ENCODE peak calls at places on chromosomes 5 and 9, in nine cellular contexts. One of them, this sample, is unnamed.

GRCh38 chr9:123438321-123438720 is 82.3 kb downstream of the CRB2 start:
- DNase-seq in psoas muscle: no peak
- DNase-seq in mesendoderm: no peak
- DNase-seq in ascending aorta: no peak
- DNase-seq in ovary: no peak
- DNase-seq in right cardiac atrium: no peak
- DNase-seq in CD4-positive, alpha-beta memory T cell: no peak
- DNase-seq in IMR-90: peak; percentile 19
- DNase-seq in CD4-positive, CD25-positive, alpha-beta regulatory T cell: no peak
- DNase-seq in this sample: peak; percentile 43

GRCh38 chr5:103918668-103919367 is 356.2 kb upstream of the NUDT12 start:
- DNase-seq in ascending aorta: no peak
- DNase-seq in IMR-90: peak; percentile 35
- DNase-seq in CD4-positive, alpha-beta memory T cell: no peak
- DNase-seq in psoas muscle: no peak
- DNase-seq in ovary: no peak
- DNase-seq in mesendoderm: peak; percentile 85
- DNase-seq in CD4-positive, CD25-positive, alpha-beta regulatory T cell: no peak
- DNase-seq in right cardiac atrium: no peak
- DNase-seq in this sample: peak; percentile 92

GRCh38 chr9:136927343-136928261 is 16.9 kb downstream of the FBXW5 start:
- DNase-seq in CD4-positive, alpha-beta memory T cell: no peak
- DNase-seq in CD4-positive, CD25-positive, alpha-beta regulatory T cell: no peak
- DNase-seq in ascending aorta: no peak
- DNase-seq in ovary: no peak
- DNase-seq in IMR-90: peak; percentile 28
- DNase-seq in right cardiac atrium: no peak
- DNase-seq in psoas muscle: no peak
- DNase-seq in mesendoderm: no peak
- DNase-seq in this sample: no peak

GRCh38 chr9:125663127-125663526 is 43.9 kb downstream of the MAPKAP1 start:
- DNase-seq in ovary: no peak
- DNase-seq in ascending aorta: no peak
- DNase-seq in psoas muscle: no peak
- DNase-seq in right cardiac atrium: no peak
- DNase-seq in mesendoderm: no peak
- DNase-seq in CD4-positive, alpha-beta memory T cell: no peak
- DNase-seq in CD4-positive, CD25-positive, alpha-beta regulatory T cell: no peak
- DNase-seq in IMR-90: peak; percentile 79
- DNase-seq in this sample: no peak

GRCh38 chr9:92763721-92764380 is 782 bp downstream of the BICD2 start:
- DNase-seq in CD4-positive, alpha-beta memory T cell: peak; percentile 56
- DNase-seq in ascending aorta: peak; percentile 71
- DNase-seq in ovary: peak; percentile 68
- DNase-seq in psoas muscle: peak; percentile 39
- DNase-seq in mesendoderm: no peak
- DNase-seq in IMR-90: no peak
- DNase-seq in right cardiac atrium: peak; percentile 76
- DNase-seq in CD4-positive, CD25-positive, alpha-beta regulatory T cell: peak; percentile 41
- DNase-seq in this sample: peak; percentile 69

GRCh38 chr5:90690317-90690716 is 131.7 kb downstream of the ADGRV1 start:
- DNase-seq in ascending aorta: no peak
- DNase-seq in CD4-positive, CD25-positive, alpha-beta regulatory T cell: no peak
- DNase-seq in CD4-positive, alpha-beta memory T cell: no peak
- DNase-seq in ovary: no peak
- DNase-seq in psoas muscle: no peak
- DNase-seq in mesendoderm: no peak
- DNase-seq in right cardiac atrium: no peak
- DNase-seq in IMR-90: no peak
- DNase-seq in this sample: no peak

GRCh38 chr5:122775713-122776084 is 819 bp downstream of the SNX2 start:
- DNase-seq in mesendoderm: no peak
- DNase-seq in psoas muscle: no peak
- DNase-seq in right cardiac atrium: no peak
- DNase-seq in CD4-positive, CD25-positive, alpha-beta regulatory T cell: no peak
- DNase-seq in IMR-90: no peak
- DNase-seq in ascending aorta: no peak
- DNase-seq in CD4-positive, alpha-beta memory T cell: no peak
- DNase-seq in ovary: no peak
- DNase-seq in this sample: peak; percentile 20

GRCh38 chr9:68462004-68462775 is 78.5 kb downstream of the TMEM252 start:
- DNase-seq in IMR-90: no peak
- DNase-seq in mesendoderm: peak; percentile 27
- DNase-seq in right cardiac atrium: no peak
- DNase-seq in CD4-positive, alpha-beta memory T cell: no peak
- DNase-seq in psoas muscle: no peak
- DNase-seq in CD4-positive, CD25-positive, alpha-beta regulatory T cell: no peak
- DNase-seq in ovary: no peak
- DNase-seq in ascending aorta: no peak
- DNase-seq in this sample: no peak

GRCh38 chr5:137486707-137487106 is 12.4 kb downstream of the SPOCK1 start:
- DNase-seq in CD4-positive, CD25-positive, alpha-beta regulatory T cell: no peak
- DNase-seq in CD4-positive, alpha-beta memory T cell: no peak
- DNase-seq in right cardiac atrium: no peak
- DNase-seq in ascending aorta: peak; percentile 68
- DNase-seq in IMR-90: peak; percentile 81
- DNase-seq in ovary: no peak
- DNase-seq in psoas muscle: peak; percentile 53
- DNase-seq in mesendoderm: no peak
- DNase-seq in this sample: no peak

GRCh38 chr5:135898651-135899050 is 3.0 kb upstream of the IL9 start:
- DNase-seq in CD4-positive, CD25-positive, alpha-beta regulatory T cell: no peak
- DNase-seq in CD4-positive, alpha-beta memory T cell: no peak
- DNase-seq in ascending aorta: no peak
- DNase-seq in mesendoderm: no peak
- DNase-seq in ovary: no peak
- DNase-seq in IMR-90: no peak
- DNase-seq in psoas muscle: no peak
- DNase-seq in right cardiac atrium: no peak
- DNase-seq in this sample: no peak

GRCh38 chr5:123199527-123199926 is 110.5 kb downstream of the PRDM6 start:
- DNase-seq in CD4-positive, CD25-positive, alpha-beta regulatory T cell: no peak
- DNase-seq in ascending aorta: no peak
- DNase-seq in right cardiac atrium: no peak
- DNase-seq in ovary: no peak
- DNase-seq in mesendoderm: peak; percentile 42
- DNase-seq in psoas muscle: no peak
- DNase-seq in CD4-positive, alpha-beta memory T cell: no peak
- DNase-seq in IMR-90: no peak
- DNase-seq in this sample: no peak

GRCh38 chr5:15808577-15808976 is 308.6 kb downstream of the FBXL7 start:
- DNase-seq in mesendoderm: no peak
- DNase-seq in ovary: no peak
- DNase-seq in CD4-positive, CD25-positive, alpha-beta regulatory T cell: no peak
- DNase-seq in IMR-90: no peak
- DNase-seq in psoas muscle: no peak
- DNase-seq in ascending aorta: no peak
- DNase-seq in right cardiac atrium: no peak
- DNase-seq in CD4-positive, alpha-beta memory T cell: no peak
- DNase-seq in this sample: no peak

DNA sequence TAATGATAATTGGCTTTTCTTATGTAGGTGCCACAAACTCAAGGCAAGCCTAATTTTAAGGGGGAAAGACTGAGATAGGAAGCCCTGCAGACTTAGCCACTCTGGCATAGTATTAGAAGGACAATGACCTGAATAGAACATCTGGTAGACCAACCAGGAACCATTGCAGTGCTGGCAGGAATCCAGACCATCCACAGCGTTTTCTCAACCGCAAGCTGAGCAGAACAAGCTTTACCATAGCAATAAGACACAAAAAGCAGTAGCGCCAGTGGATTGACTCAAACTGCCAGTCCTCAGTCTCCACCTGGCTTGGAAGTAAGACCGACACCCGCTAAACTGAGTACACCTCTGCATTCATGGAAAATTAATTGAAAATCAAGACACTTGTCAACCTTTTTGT is 141.3 kb upstream of the LPAR1 start:
- DNase-seq in IMR-90: no peak
- DNase-seq in ascending aorta: no peak
- DNase-seq in mesendoderm: no peak
- DNase-seq in right cardiac atrium: no peak
- DNase-seq in CD4-positive, CD25-positive, alpha-beta regulatory T cell: no peak
- DNase-seq in ovary: no peak
- DNase-seq in CD4-positive, alpha-beta memory T cell: no peak
- DNase-seq in psoas muscle: no peak
- DNase-seq in this sample: no peak
- H3K4me3 ChIP-seq in IMR-90: no peak overlapping the region
- H3K4me3 ChIP-seq in ascending aorta: no peak overlapping the region
- H3K4me3 ChIP-seq in mesendoderm: no peak overlapping the region
- H3K4me3 ChIP-seq in right cardiac atrium: no peak overlapping the region
- H3K4me3 ChIP-seq in CD4-positive, CD25-positive, alpha-beta regulatory T cell: no peak overlapping the region
- H3K4me3 ChIP-seq in ovary: no peak overlapping the region
- H3K4me3 ChIP-seq in CD4-positive, alpha-beta memory T cell: no peak overlapping the region
- H3K4me3 ChIP-seq in psoas muscle: no peak overlapping the region
- H3K4me3 ChIP-seq in this sample: no peak overlapping the region

DNA sequence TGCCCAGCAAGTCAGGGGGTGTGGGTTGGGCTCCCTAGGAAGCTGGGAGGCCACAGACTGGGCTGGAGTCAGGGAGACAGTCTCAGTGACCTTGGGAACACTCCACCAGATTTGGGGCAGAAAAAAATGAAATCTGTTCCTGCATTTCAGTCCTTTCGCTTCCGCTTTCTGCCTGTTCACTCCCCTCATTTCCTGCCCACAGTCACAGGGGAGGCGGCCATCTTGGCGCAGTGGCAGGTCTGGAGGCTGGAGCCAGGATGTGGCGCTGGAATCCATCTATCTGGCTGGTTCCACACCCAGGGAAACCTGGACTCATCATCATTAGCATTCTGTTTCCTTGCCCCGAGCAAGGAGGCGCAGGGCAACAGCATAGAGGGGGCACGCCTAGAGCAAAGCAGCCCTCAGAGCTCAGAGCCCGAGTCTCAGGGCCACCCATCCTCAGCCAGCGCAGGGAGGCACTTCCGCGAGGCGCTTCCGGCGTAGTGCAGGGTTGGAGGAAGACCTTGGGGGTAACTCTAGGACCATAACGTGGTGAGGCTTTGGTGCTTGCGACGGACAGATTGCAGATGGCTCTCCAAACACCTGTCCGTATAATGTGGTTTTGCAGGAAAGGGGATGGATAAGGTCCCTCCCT is 86.3 kb upstream of the HSPA9 start:
- DNase-seq in right cardiac atrium: no peak
- DNase-seq in ascending aorta: peak; percentile 24
- DNase-seq in CD4-positive, CD25-positive, alpha-beta regulatory T cell: no peak
- DNase-seq in ovary: no peak
- DNase-seq in IMR-90: no peak
- DNase-seq in psoas muscle: no peak
- DNase-seq in mesendoderm: no peak
- DNase-seq in CD4-positive, alpha-beta memory T cell: no peak
- DNase-seq in this sample: no peak
- H3K27me3 ChIP-seq in right cardiac atrium: no peaks in the 10 kb centered on the region
- H3K27me3 ChIP-seq in ascending aorta: no peaks in the 10 kb centered on the region
- H3K27me3 ChIP-seq in CD4-positive, CD25-positive, alpha-beta regulatory T cell: peaks cover 37% of the 10 kb centered on the region
- H3K27me3 ChIP-seq in ovary: no peaks in the 10 kb centered on the region
- H3K27me3 ChIP-seq in IMR-90: peaks cover 30% of the 10 kb centered on the region
- H3K27me3 ChIP-seq in psoas muscle: no peaks in the 10 kb centered on the region
- H3K27me3 ChIP-seq in mesendoderm: no peaks in the 10 kb centered on the region
- H3K27me3 ChIP-seq in CD4-positive, alpha-beta memory T cell: peaks cover 57% of the 10 kb centered on the region
- H3K27me3 ChIP-seq in this sample: no peaks in the 10 kb centered on the region

DNA sequence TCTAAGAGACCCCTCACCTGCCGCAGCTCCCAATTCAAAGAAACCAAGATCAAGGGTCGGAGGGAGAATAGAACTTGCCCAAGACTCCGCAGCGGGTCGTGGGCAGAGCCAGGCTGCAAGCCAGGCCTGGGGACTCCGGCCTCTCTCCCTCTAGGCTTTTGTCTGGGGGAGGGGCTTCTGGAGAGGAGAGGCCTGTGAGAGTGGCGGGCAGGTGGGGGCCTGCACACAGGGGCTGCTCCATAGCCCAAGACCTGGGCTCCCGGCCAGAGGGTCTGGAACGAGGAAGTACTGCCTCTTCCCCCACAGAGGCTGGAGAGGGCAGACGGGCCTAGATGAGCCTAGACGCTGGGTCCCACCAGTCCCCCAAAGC is 5.1 kb upstream of the ST6GALNAC6 start:
- DNase-seq in ascending aorta: no peak
- DNase-seq in CD4-positive, CD25-positive, alpha-beta regulatory T cell: no peak
- DNase-seq in ovary: peak; percentile 89
- DNase-seq in CD4-positive, alpha-beta memory T cell: no peak
- DNase-seq in mesendoderm: peak; percentile 43
- DNase-seq in right cardiac atrium: peak; percentile 85
- DNase-seq in psoas muscle: no peak
- DNase-seq in IMR-90: no peak
- DNase-seq in this sample: no peak
- H3K4me1 ChIP-seq in ascending aorta: peaks cover 53% of the 10 kb centered on the region
- H3K4me1 ChIP-seq in CD4-positive, CD25-positive, alpha-beta regulatory T cell: peaks cover 64% of the 10 kb centered on the region
- H3K4me1 ChIP-seq in ovary: peaks cover 27% of the 10 kb centered on the region
- H3K4me1 ChIP-seq in CD4-positive, alpha-beta memory T cell: peaks cover 73% of the 10 kb centered on the region
- H3K4me1 ChIP-seq in mesendoderm: peaks cover 6% of the 10 kb centered on the region
- H3K4me1 ChIP-seq in right cardiac atrium: peaks cover 10% of the 10 kb centered on the region
- H3K4me1 ChIP-seq in psoas muscle: peaks cover 18% of the 10 kb centered on the region
- H3K4me1 ChIP-seq in IMR-90: peaks cover 23% of the 10 kb centered on the region
- H3K4me1 ChIP-seq in this sample: peaks cover 22% of the 10 kb centered on the region

GRCh38 chr9:107138261-107138992 is 144.7 kb upstream of the RAD23B start:
- DNase-seq in psoas muscle: no peak
- DNase-seq in ascending aorta: no peak
- DNase-seq in CD4-positive, CD25-positive, alpha-beta regulatory T cell: no peak
- DNase-seq in ovary: no peak
- DNase-seq in right cardiac atrium: no peak
- DNase-seq in IMR-90: no peak
- DNase-seq in mesendoderm: no peak
- DNase-seq in CD4-positive, alpha-beta memory T cell: no peak
- DNase-seq in this sample: no peak

GRCh38 chr9:107141967-107142366 is 141.1 kb upstream of the RAD23B start:
- DNase-seq in right cardiac atrium: no peak
- DNase-seq in ascending aorta: no peak
- DNase-seq in mesendoderm: peak; percentile 61
- DNase-seq in ovary: no peak
- DNase-seq in CD4-positive, CD25-positive, alpha-beta regulatory T cell: no peak
- DNase-seq in CD4-positive, alpha-beta memory T cell: no peak
- DNase-seq in psoas muscle: no peak
- DNase-seq in IMR-90: peak; percentile 17
- DNase-seq in this sample: no peak

GRCh38 chr9:107144475-107144874 is 138.6 kb upstream of the RAD23B start:
- DNase-seq in right cardiac atrium: no peak
- DNase-seq in psoas muscle: no peak
- DNase-seq in CD4-positive, alpha-beta memory T cell: no peak
- DNase-seq in CD4-positive, CD25-positive, alpha-beta regulatory T cell: no peak
- DNase-seq in IMR-90: no peak
- DNase-seq in ascending aorta: no peak
- DNase-seq in mesendoderm: no peak
- DNase-seq in ovary: no peak
- DNase-seq in this sample: no peak

GRCh38 chr9:107142896-107143603 is 140.0 kb upstream of the RAD23B start:
- DNase-seq in mesendoderm: no peak
- DNase-seq in psoas muscle: no peak
- DNase-seq in ascending aorta: no peak
- DNase-seq in CD4-positive, CD25-positive, alpha-beta regulatory T cell: no peak
- DNase-seq in right cardiac atrium: no peak
- DNase-seq in IMR-90: no peak
- DNase-seq in CD4-positive, alpha-beta memory T cell: no peak
- DNase-seq in ovary: no peak
- DNase-seq in this sample: no peak

DNA sequence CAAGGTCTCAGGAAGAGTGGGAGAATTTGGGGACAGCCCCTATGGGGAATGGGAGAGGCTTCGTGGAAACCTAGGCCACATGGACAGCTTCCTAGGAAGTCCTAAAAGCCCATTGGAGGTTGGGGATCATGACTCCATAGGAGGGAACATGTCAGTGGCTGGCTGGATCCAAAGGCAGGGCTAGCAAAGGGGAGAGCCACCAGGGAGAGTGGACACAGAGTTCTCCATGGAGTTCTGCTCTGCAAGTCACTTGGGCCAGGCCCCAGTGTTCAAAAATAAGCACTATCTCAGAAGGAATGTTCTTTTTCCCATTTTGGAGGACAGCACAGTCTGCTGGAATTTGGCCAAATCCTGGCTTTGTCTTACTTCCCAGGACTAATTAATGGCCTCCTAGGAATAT is 140.6 kb upstream of the RAD23B start:
- DNase-seq in right cardiac atrium: peak; percentile 34
- DNase-seq in CD4-positive, CD25-positive, alpha-beta regulatory T cell: no peak
- DNase-seq in IMR-90: no peak
- DNase-seq in psoas muscle: no peak
- DNase-seq in ascending aorta: no peak
- DNase-seq in mesendoderm: no peak
- DNase-seq in CD4-positive, alpha-beta memory T cell: no peak
- DNase-seq in ovary: no peak
- DNase-seq in this sample: no peak
- H3K4me3 ChIP-seq in right cardiac atrium: no peak overlapping the region
- H3K4me3 ChIP-seq in CD4-positive, CD25-positive, alpha-beta regulatory T cell: no peak overlapping the region
- H3K4me3 ChIP-seq in IMR-90: no peak overlapping the region
- H3K4me3 ChIP-seq in psoas muscle: no peak overlapping the region
- H3K4me3 ChIP-seq in ascending aorta: no peak overlapping the region
- H3K4me3 ChIP-seq in mesendoderm: no peak overlapping the region
- H3K4me3 ChIP-seq in CD4-positive, alpha-beta memory T cell: no peak overlapping the region
- H3K4me3 ChIP-seq in ovary: no peak overlapping the region
- H3K4me3 ChIP-seq in this sample: no peak overlapping the region

This sample was measured in HAP-1.